ENCODE peak calls at places on chromosomes 6 and 20, in ten cellular contexts. Z, M, L, Y, W, J, G, B, D and N are unnamed samples.

GRCh38 chr6:50030777-50031562 is 9.2 kb upstream of the DEFB110 start:
- DNase-seq in Z (peak), B (peak), D (peak), W (no peak), G (no peak), L (no peak), J (peak), Y (no peak), M (no peak), N (peak)

GRCh38 chr6:14310955-14311354 is 193.4 kb downstream of the CD83 start:
- DNase-seq in M (no peak), G (no peak), B (no peak), Y (no peak), Z (no peak), W (no peak), J (no peak), D (no peak), L (no peak), N (no peak)

GRCh38 chr6:157599191-157599590 is 218.2 kb downstream of the ZDHHC14 start:
- DNase-seq in D (no peak), J (no peak), G (no peak), B (no peak), M (no peak), W (no peak), Z (no peak), Y (no peak), L (no peak), N (no peak)

GRCh38 chr20:24100370-24101011 is 111.9 kb upstream of the GGTLC1 start:
- DNase-seq in L (peak), D (peak), B (peak), W (peak), G (no peak), Y (peak), Z (peak), J (peak), M (peak), N (peak)

GRCh38 chr6:159066479-159066878 is 21.7 kb upstream of the TAGAP start:
- DNase-seq in D (no peak), W (no peak), Z (no peak), L (no peak), G (no peak), J (no peak), Y (no peak), M (no peak), B (no peak), N (no peak)

GRCh38 chr20:5039889-5040288 is 38.6 kb upstream of the SLC23A2 start:
- DNase-seq in W (no peak), G (no peak), J (no peak), L (no peak), M (no peak), Z (no peak), Y (no peak), D (no peak), B (no peak), N (no peak)

GRCh38 chr6:92559002-92559401 is 860.4 kb downstream of the EPHA7 start:
- DNase-seq in M (no peak), Y (no peak), L (no peak), G (no peak), B (no peak), J (no peak), Z (no peak), D (no peak), W (no peak), N (no peak)

GRCh38 chr6:29892696-29893095 is 49.6 kb upstream of the HLA-A start:
- DNase-seq in D (no peak), L (no peak), G (no peak), B (no peak), Z (no peak), W (no peak), Y (no peak), J (no peak), M (no peak), N (no peak)

GRCh38 chr6:135144678-135145508 is 36.2 kb upstream of the MYB start:
- DNase-seq in B (peak), G (no peak), J (peak), D (no peak), W (no peak), Y (peak), M (no peak), L (peak), Z (peak), N (no peak)

GRCh38 chr6:150418825-150419594 is 50.2 kb downstream of the IYD start:
- DNase-seq in L (peak), J (peak), B (peak), G (peak), Y (peak), W (peak), D (peak), Z (no peak), M (peak), N (peak)

GRCh38 chr6:98932424-98932823 is 15.3 kb downstream of the FBXL4 start:
- DNase-seq in L (peak), Z (no peak), B (no peak), D (no peak), Y (no peak), M (no peak), J (no peak), G (no peak), W (no peak), N (no peak)

GRCh38 chr20:22949710-22950109 is 85.4 kb upstream of the SSTR4 start:
- DNase-seq in B (no peak), L (peak), Y (no peak), W (no peak), D (no peak), G (no peak), M (no peak), Z (no peak), J (no peak), N (no peak)

GRCh38 chr6:137933696-137934095 is 66.6 kb downstream of the TNFAIP3 start:
- DNase-seq in W (no peak), Y (no peak), G (peak), L (no peak), B (peak), Z (peak), M (no peak), D (no peak), J (no peak), N (peak)

GRCh38 chr6:1481326-1481725 is 92.0 kb downstream of the FOXF2 start:
- DNase-seq in J (no peak), G (no peak), M (no peak), D (no peak), B (peak), Y (no peak), W (no peak), Z (peak), L (no peak), N (no peak)

GRCh38 chr6:83378621-83379388 is 52.0 kb downstream of the ME1 start:
- DNase-seq in Y (no peak), M (no peak), L (no peak), Z (no peak), G (no peak), J (no peak), W (no peak), B (peak), D (no peak), N (no peak)

GRCh38 chr6:154408906-154409500 is 52.4 kb upstream of the IPCEF1 start:
- DNase-seq in W (no peak), L (peak), Y (peak), B (no peak), M (no peak), D (no peak), Z (no peak), J (no peak), G (peak), N (peak)

GRCh38 chr6:96436398-96436797 is 85.2 kb upstream of the UFL1 start:
- DNase-seq in Z (peak), Y (no peak), J (no peak), G (no peak), D (no peak), W (no peak), B (no peak), M (no peak), L (no peak), N (no peak)

GRCh38 chr6:96468281-96468680 is 53.3 kb upstream of the UFL1 start:
- DNase-seq in J (no peak), W (no peak), Y (no peak), L (no peak), D (no peak), G (no peak), M (no peak), Z (no peak), B (no peak), N (no peak)

GRCh38 chr6:26594730-26595632 is 1.8 kb upstream of the ABT1 start:
- DNase-seq in W (no peak), Y (peak), L (peak), G (no peak), B (no peak), Z (peak), J (peak), M (no peak), D (no peak), N (peak)

GRCh38 chr20:21027569-21027968 is 78.6 kb downstream of the LINC00237 start:
- DNase-seq in Y (no peak), M (no peak), G (no peak), W (no peak), B (no peak), J (peak), Z (no peak), L (no peak), D (peak), N (peak)

GRCh38 chr20:36856196-36856595 is 19.7 kb upstream of the TLDC2 start:
- DNase-seq in W (no peak), Y (no peak), G (no peak), B (peak), D (no peak), Z (peak), L (peak), J (no peak), M (no peak), N (peak)

GRCh38 chr6:158879180-158879579 is 60.0 kb upstream of the EZR start:
- DNase-seq in D (no peak), Z (no peak), J (no peak), W (no peak), L (peak), B (no peak), G (no peak), Y (no peak), M (no peak), N (no peak)

GRCh38 chr20:38751360-38751976 is 3.2 kb downstream of the ACTR5 start:
- DNase-seq in Y (peak), J (peak), G (no peak), D (no peak), B (peak), L (peak), W (no peak), M (no peak), Z (no peak), N (no peak)

GRCh38 chr20:1517010-1517409 is 25.8 kb upstream of the SIRPB2 start:
- DNase-seq in B (no peak), M (no peak), J (no peak), Z (no peak), D (no peak), Y (no peak), L (no peak), G (no peak), W (no peak), N (no peak)

GRCh38 chr20:39960522-39961420 is 728.3 kb downstream of the MAFB start:
- DNase-seq in W (no peak), L (no peak), B (no peak), M (no peak), G (no peak), Y (no peak), J (no peak), D (peak), Z (no peak), N (peak)

GRCh38 chr20:62244644-62245108 is 6.4 kb downstream of the OSBPL2 start:
- DNase-seq in L (no peak), J (no peak), D (no peak), G (no peak), B (no peak), W (no peak), Z (no peak), Y (no peak), M (peak), N (no peak)